ENCODE peak calls at places on chromosome 6, in four cellular contexts. T is vagina, Y is lower leg skin, O is pancreas. J is an unnamed sample.

GRCh38 chr6:132133734-132134490 is 182.7 kb upstream of the CCN2 start:
- DNase-seq in T (no peak), Y (peak), O (no peak), J (no peak)

GRCh38 chr6:146352163-146352562 is 191.5 kb upstream of the RAB32 start:
- DNase-seq in T (no peak), Y (no peak), O (no peak), J (no peak)

GRCh38 chr6:451847-452246 is 60.3 kb downstream of the IRF4 start:
- DNase-seq in T (no peak), Y (peak), O (no peak), J (no peak)

GRCh38 chr6:96394727-96395126 is 126.9 kb upstream of the UFL1 start:
- DNase-seq in T (no peak), Y (no peak), O (no peak), J (no peak)

GRCh38 chr6:81890846-81891245 is 138.4 kb upstream of the TENT5A start:
- DNase-seq in T (no peak), Y (no peak), O (no peak), J (no peak)

GRCh38 chr6:39891976-39892375 is 42.3 kb downstream of the MOCS1 start:
- DNase-seq in T (no peak), Y (no peak), O (no peak), J (no peak)

GRCh38 chr6:96223695-96224094 is 207.9 kb downstream of the FUT9 start:
- DNase-seq in T (no peak), Y (no peak), O (no peak), J (no peak)

GRCh38 chr6:160010067-160010466 is 41.2 kb downstream of the IGF2R start:
- DNase-seq in T (no peak), Y (no peak), O (no peak), J (no peak)

GRCh38 chr6:24856954-24857670 is 58.4 kb upstream of the ARMH2 start:
- DNase-seq in T (no peak), Y (no peak), O (no peak), J (no peak)

GRCh38 chr6:113635222-113635970 is 221.7 kb upstream of the MARCKS start:
- DNase-seq in T (no peak), Y (no peak), O (no peak), J (no peak)

GRCh38 chr6:140271759-140272377 is 897.4 kb upstream of the CITED2 start:
- DNase-seq in T (no peak), Y (no peak), O (no peak), J (no peak)

GRCh38 chr6:21666200-21666671 is 72.7 kb downstream of the SOX4 start:
- DNase-seq in T (no peak), Y (no peak), O (no peak), J (no peak)

GRCh38 chr6:106223300-106223930 is 102.1 kb downstream of the ATG5 start:
- DNase-seq in T (no peak), Y (peak), O (peak), J (no peak)

GRCh38 chr6:75116946-75117345 is 88.9 kb downstream of the COL12A1 start:
- DNase-seq in T (no peak), Y (no peak), O (no peak), J (no peak)

GRCh38 chr6:145838305-145838704 is 23.7 kb upstream of the FBXO30 start:
- DNase-seq in T (no peak), Y (no peak), O (no peak), J (no peak)

GRCh38 chr6:25279748-25280616 is 808 bp downstream of the CARMIL1 start:
- DNase-seq in T (no peak), Y (peak), O (peak), J (peak)

GRCh38 chr6:155524249-155524651 is 68.6 kb upstream of the NOX3 start:
- DNase-seq in T (no peak), Y (no peak), O (no peak), J (no peak)

GRCh38 chr6:160519603-160520042 is 144.5 kb downstream of the LPA start:
- DNase-seq in T (no peak), Y (no peak), O (no peak), J (no peak)

GRCh38 chr6:159508966-159509365 is 184.1 kb downstream of the SOD2 start:
- DNase-seq in T (no peak), Y (no peak), O (no peak), J (no peak)

GRCh38 chr6:83057705-83058321 is 7.8 kb downstream of the UBE3D start:
- DNase-seq in T (no peak), Y (no peak), O (no peak), J (no peak)

GRCh38 chr6:87287251-87287650 is 35.1 kb upstream of the SMIM8 start:
- DNase-seq in T (no peak), Y (no peak), O (no peak), J (no peak)

DNA sequence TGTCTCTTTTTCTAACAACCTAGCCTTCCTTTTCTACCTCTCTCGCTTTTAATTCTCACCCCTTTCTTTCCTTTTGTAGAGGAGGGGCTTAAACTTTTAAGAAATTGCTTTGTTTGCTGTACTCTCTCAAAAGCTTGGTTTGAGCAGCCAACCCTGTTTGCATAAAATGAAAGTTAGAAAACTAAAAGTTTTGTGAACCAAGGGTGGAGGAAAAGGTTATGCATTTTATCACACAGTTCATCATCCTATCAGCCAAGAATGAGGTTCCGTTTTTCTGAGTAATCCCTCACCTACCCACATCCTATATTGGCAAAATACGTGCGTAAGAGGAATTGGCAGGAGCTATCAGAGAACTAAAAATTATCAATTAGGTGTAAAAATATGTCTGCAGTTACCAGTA is 42.8 kb upstream of the LOC128125822 start:
- DNase-seq in T (no peak), Y (no peak), O (no peak), J (no peak)
- TF ChIP-seq CTCF in T (no peak), Y (no peak), O (no peak), J (no peak)

GRCh38 chr6:117168296-117169059 is 96.9 kb upstream of the VGLL2 start:
- DNase-seq in T (no peak), Y (no peak), O (no peak), J (no peak)

GRCh38 chr6:117165921-117166499 is 99.3 kb upstream of the VGLL2 start:
- DNase-seq in T (no peak), Y (no peak), O (no peak), J (no peak)

GRCh38 chr6:117169781-117170281 is 95.5 kb upstream of the VGLL2 start:
- DNase-seq in T (no peak), Y (no peak), O (no peak), J (no peak)

GRCh38 chr6:117169060-117169635 is 96.2 kb upstream of the VGLL2 start:
- DNase-seq in T (no peak), Y (no peak), O (no peak), J (no peak)

DNA sequence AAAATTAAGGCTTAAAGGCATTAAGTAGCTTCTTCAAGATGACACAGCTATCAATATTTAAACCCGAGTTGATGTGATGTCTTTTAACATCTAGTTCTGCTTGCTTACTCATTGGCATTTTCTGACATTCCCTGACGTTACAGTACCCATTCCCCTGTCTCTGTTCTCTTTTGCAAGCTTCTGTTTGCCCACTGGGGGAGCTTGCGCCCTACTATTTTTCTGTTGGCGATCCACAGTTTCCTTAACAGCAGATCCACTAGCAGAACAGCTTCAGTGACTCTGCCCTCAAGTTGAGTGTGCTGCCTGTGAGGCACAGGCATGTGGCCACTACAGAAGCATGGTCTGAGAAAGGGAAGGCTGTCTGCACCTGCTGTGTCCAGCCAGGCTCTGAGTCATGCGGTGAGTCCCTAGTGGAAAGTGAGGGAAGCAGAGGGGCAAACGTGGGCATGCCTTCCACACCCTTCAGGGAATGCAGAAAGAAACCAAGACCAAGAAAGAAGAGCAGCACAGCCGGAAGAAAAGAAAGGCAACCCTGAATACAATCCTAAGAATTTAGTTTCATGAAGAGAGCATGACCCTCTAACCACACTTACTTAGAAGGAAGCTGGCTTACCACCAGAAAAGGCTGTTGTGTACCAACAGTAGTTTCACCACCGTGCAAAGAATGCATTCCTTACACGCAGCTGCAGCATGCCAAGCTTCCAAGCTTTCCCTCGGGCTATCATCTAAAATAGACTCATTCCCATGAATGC is 97.7 kb upstream of the VGLL2 start:
- DNase-seq in T (no peak), Y (no peak), O (peak), J (no peak)
- TF ChIP-seq CTCF in T (no peak), Y (no peak), O (no peak), J (no peak)

DNA sequence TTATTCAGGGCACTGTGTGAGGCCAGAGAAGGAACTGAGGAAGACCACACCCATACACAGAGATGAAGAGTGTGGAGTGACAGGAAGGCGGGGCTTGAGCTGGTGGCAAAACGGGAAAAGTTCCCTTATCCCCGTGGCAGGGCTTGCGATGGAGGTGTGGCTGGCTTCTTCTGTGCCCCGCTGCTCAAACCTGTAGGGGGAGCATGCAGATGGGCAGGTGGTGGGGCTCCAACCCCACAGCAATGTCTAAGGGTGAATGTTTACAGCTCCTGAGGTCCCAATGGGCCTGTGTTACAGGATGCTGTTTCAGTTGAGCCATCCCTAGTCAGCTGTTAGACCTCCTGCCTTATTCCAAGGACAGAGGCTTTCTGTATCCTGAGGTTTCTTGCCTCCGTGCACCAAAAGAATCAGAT is 105.9 kb downstream of the LY86 start:
- DNase-seq in T (no peak), Y (peak), O (no peak), J (no peak)
- TF ChIP-seq CTCF in T (no peak), Y (no peak), O (no peak), J (no peak)

DNA sequence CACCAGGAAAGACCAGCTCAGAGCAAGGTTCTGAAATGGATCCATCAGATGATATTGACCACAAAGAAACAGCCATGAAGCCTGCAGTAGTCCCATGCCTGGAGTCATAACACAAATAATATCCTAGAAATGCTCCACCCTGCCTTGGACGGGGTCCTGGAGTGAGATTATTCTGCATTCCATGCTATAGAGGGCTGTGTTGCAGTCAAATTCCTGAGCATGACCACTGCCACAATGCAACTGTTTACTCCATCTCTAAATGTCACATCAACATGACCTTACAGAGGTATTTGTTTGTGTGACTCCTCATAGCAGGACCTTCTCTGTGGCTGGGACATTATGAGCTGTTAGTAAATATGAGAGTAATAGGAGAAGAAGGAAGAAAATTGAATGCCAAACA is 257.5 kb upstream of the TCF21 start:
- DNase-seq in T (no peak), Y (no peak), O (no peak), J (no peak)
- TF ChIP-seq CTCF in T (no peak), Y (no peak), O (no peak), J (no peak)

DNA sequence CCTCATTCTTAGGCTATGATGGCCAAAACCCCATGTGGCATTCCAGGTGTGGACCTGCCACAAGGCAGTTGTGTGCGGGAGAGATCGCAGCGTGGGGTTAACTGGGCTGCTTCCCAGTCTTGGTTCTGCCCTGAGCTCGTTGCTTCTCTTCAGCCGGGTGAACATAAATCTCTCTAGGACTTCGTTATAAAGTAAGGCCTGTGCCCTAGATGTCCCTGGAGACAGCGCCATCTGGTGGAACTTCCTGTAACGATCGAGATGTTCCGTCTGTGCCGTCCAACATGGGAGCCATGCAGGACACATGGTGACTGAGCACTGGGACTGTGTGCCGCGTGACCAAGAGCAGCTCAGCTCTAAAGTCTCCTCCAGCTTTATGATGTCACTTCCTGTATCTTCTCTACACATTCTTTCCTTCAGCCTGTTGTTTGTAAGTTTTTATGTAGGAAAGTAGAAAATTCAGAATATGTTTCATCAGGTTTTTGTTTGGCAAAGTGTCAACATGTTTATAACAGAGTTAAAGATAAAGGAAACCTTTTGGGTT is 26.8 kb upstream of the RPP40 start:
- DNase-seq in T (no peak), Y (peak), O (peak), J (peak)
- TF ChIP-seq CTCF in T (peak), Y (no peak), O (peak), J (peak)

GRCh38 chr6:120759570-120759969 is 574.7 kb downstream of the TBC1D32 start:
- DNase-seq in T (no peak), Y (no peak), O (no peak), J (no peak)

DNA sequence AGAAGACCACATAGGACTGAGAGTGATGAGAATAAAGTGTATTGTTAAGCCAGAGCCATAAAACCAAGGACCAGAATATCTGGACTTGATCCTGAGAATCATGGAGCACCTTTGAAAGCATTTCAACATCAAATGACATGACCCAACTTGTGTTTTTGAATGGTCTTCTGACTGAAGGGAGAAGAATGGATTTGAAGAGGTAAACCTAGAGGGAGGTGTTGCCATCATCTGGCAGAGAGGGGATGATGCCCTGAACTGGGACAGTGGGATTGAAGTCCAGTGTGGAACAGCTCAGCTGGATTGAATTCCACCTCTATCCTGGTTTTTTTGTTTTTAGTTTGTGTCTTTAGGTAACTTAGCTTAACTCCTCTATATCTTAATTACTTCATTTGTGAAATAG is 570.0 kb downstream of the TBC1D32 start:
- DNase-seq in T (no peak), Y (no peak), O (no peak), J (no peak)
- TF ChIP-seq CTCF in T (no peak), Y (no peak), O (no peak), J (no peak)

GRCh38 chr6:35955970-35956369 is 35.1 kb upstream of the SRPK1 start:
- DNase-seq in T (no peak), Y (no peak), O (no peak), J (no peak)
- TF ChIP-seq CTCF in T (no peak), Y (no peak), O (no peak), J (peak)

GRCh38 chr6:128323011-128323410 is 197.4 kb downstream of the PTPRK start:
- DNase-seq in T (no peak), Y (no peak), O (no peak), J (no peak)

GRCh38 chr6:128333581-128334223 is 186.7 kb downstream of the PTPRK start:
- DNase-seq in T (no peak), Y (no peak), O (no peak), J (no peak)

DNA sequence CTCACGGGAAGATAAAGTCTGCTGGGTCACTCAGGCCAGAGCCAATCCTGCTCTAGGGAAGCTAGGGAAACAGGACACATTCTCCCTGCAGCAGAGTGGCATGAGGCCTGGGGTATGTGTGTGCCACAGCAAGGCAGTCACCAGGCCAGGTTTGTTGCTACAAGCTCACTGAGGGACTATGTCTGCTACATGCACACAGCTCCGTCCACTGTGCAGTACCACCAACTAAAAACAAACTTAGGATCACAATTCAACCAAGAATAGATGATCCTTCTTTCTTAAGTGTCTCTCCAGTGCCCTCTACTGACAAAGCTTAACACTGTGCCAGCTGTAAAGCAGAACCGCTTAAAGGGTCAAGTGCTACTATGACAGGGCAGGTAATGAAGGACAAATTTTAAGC is 192.5 kb downstream of the PTPRK start:
- DNase-seq in T (no peak), Y (no peak), O (no peak), J (no peak)
- TF ChIP-seq CTCF in T (no peak), Y (no peak), O (peak), J (peak)

GRCh38 chr6:79672631-79673065 is 41.5 kb downstream of the SH3BGRL2 start:
- DNase-seq in T (no peak), Y (no peak), O (no peak), J (no peak)

GRCh38 chr6:79669766-79670165 is 38.6 kb downstream of the SH3BGRL2 start:
- DNase-seq in T (no peak), Y (no peak), O (no peak), J (no peak)

GRCh38 chr6:79668381-79668780 is 37.3 kb downstream of the SH3BGRL2 start:
- DNase-seq in T (no peak), Y (no peak), O (no peak), J (no peak)

GRCh38 chr6:79671605-79672266 is 40.6 kb downstream of the SH3BGRL2 start:
- DNase-seq in T (no peak), Y (peak), O (peak), J (no peak)

DNA sequence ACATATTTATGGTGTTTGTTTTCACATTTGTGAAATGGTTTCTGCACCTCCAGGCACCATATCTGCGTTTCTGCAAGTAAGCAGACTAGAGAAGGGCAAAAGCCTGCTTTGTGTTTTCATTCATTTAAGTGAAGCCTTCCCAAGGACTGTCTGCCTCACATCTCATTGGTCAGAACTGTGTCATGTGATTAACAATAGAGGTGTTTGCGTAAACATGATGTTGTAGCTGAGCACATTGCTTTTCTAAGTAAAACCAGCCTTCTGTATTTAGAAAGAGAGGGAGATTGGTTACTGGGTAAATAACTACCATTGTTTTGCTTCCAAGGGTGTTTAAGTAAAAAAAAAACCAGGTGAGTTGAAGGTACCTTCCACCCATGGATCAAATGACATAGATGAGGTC is 39.7 kb downstream of the SH3BGRL2 start:
- DNase-seq in T (no peak), Y (no peak), O (no peak), J (no peak)
- TF ChIP-seq CTCF in T (no peak), Y (no peak), O (no peak), J (no peak)